ENCODE peak calls at places on chromosomes 12 and 14, in four cellular contexts. One of them, this sample, is unnamed.

GRCh38 chr12:62724947-62725447 is 210.0 kb downstream of the PPM1H start:
- DNase-seq in IMR-90: peak
- DNase-seq in H9: peak
- DNase-seq in mesendoderm: peak
- DNase-seq in this sample: peak

GRCh38 chr14:98684486-98684885 is 587.5 kb downstream of the BCL11B start:
- DNase-seq in mesendoderm: no peak
- DNase-seq in IMR-90: no peak
- DNase-seq in H9: no peak
- DNase-seq in this sample: no peak

GRCh38 chr14:101876539-101876938 is 87.8 kb upstream of the DYNC1H1 start:
- DNase-seq in H9: no peak
- DNase-seq in mesendoderm: no peak
- DNase-seq in IMR-90: peak
- DNase-seq in this sample: peak

GRCh38 chr12:132874175-132874574 is 13.2 kb downstream of the CHFR start:
- DNase-seq in mesendoderm: no peak
- DNase-seq in IMR-90: no peak
- DNase-seq in H9: no peak
- DNase-seq in this sample: no peak

GRCh38 chr14:56650075-56650474 is 70.5 kb downstream of the TMEM260 start:
- DNase-seq in H9: no peak
- DNase-seq in mesendoderm: no peak
- DNase-seq in IMR-90: no peak
- DNase-seq in this sample: no peak

GRCh38 chr14:101351769-101352168 is 209.5 kb upstream of the DIO3 start:
- DNase-seq in IMR-90: no peak
- DNase-seq in mesendoderm: no peak
- DNase-seq in H9: no peak
- DNase-seq in this sample: no peak

GRCh38 chr14:75441731-75442130 is 13.9 kb downstream of the JDP2 start:
- DNase-seq in IMR-90: no peak
- DNase-seq in mesendoderm: peak
- DNase-seq in H9: peak
- DNase-seq in this sample: no peak

GRCh38 chr12:116878567-116879508 is 2.4 kb downstream of the HRK start:
- DNase-seq in mesendoderm: peak
- DNase-seq in H9: peak
- DNase-seq in IMR-90: no peak
- DNase-seq in this sample: peak

GRCh38 chr14:64788706-64789105 is 84.5 kb downstream of the PLEKHG3 start:
- DNase-seq in IMR-90: peak
- DNase-seq in H9: no peak
- DNase-seq in mesendoderm: no peak
- DNase-seq in this sample: peak

GRCh38 chr14:102591372-102591943 is 991 bp upstream of the RCOR1 start:
- DNase-seq in H9: no peak
- DNase-seq in mesendoderm: no peak
- DNase-seq in IMR-90: peak
- DNase-seq in this sample: peak

GRCh38 chr12:69621551-69621950 is 10.8 kb upstream of the LRRC10 start:
- DNase-seq in mesendoderm: no peak
- DNase-seq in IMR-90: no peak
- DNase-seq in H9: no peak
- DNase-seq in this sample: no peak

GRCh38 chr14:56160058-56160457 is 41.8 kb downstream of the PELI2 start:
- DNase-seq in IMR-90: no peak
- DNase-seq in mesendoderm: no peak
- DNase-seq in H9: no peak
- DNase-seq in this sample: no peak

GRCh38 chr12:64450057-64450640 is 1.8 kb upstream of the TBK1 start:
- DNase-seq in mesendoderm: no peak
- DNase-seq in H9: no peak
- DNase-seq in IMR-90: no peak
- DNase-seq in this sample: no peak

GRCh38 chr12:11877869-11878780 is 192.6 kb upstream of the BCL2L14 start:
- DNase-seq in IMR-90: peak
- DNase-seq in H9: no peak
- DNase-seq in mesendoderm: peak
- DNase-seq in this sample: peak

GRCh38 chr12:52407918-52408317 is 1.8 kb upstream of the KRT82 start:
- DNase-seq in H9: no peak
- DNase-seq in IMR-90: no peak
- DNase-seq in mesendoderm: no peak
- DNase-seq in this sample: no peak

GRCh38 chr12:2212971-2213869 is 160.4 kb downstream of the CACNA1C start:
- DNase-seq in mesendoderm: peak
- DNase-seq in H9: no peak
- DNase-seq in IMR-90: no peak
- DNase-seq in this sample: peak

GRCh38 chr14:59301354-59301753 is 112.9 kb downstream of the DAAM1 start:
- DNase-seq in H9: no peak
- DNase-seq in mesendoderm: no peak
- DNase-seq in IMR-90: no peak
- DNase-seq in this sample: no peak

GRCh38 chr14:96126339-96126770 is 78.3 kb upstream of the BDKRB2 start:
- DNase-seq in H9: no peak
- DNase-seq in IMR-90: peak
- DNase-seq in mesendoderm: no peak
- DNase-seq in this sample: peak

GRCh38 chr14:67056684-67057083 is 132.6 kb upstream of the GARIN2 start:
- DNase-seq in H9: no peak
- DNase-seq in IMR-90: no peak
- DNase-seq in mesendoderm: no peak
- DNase-seq in this sample: no peak

GRCh38 chr14:63896278-63896720 is 43.5 kb downstream of the SYNE2 start:
- DNase-seq in mesendoderm: no peak
- DNase-seq in H9: no peak
- DNase-seq in IMR-90: peak
- DNase-seq in this sample: peak

DNA sequence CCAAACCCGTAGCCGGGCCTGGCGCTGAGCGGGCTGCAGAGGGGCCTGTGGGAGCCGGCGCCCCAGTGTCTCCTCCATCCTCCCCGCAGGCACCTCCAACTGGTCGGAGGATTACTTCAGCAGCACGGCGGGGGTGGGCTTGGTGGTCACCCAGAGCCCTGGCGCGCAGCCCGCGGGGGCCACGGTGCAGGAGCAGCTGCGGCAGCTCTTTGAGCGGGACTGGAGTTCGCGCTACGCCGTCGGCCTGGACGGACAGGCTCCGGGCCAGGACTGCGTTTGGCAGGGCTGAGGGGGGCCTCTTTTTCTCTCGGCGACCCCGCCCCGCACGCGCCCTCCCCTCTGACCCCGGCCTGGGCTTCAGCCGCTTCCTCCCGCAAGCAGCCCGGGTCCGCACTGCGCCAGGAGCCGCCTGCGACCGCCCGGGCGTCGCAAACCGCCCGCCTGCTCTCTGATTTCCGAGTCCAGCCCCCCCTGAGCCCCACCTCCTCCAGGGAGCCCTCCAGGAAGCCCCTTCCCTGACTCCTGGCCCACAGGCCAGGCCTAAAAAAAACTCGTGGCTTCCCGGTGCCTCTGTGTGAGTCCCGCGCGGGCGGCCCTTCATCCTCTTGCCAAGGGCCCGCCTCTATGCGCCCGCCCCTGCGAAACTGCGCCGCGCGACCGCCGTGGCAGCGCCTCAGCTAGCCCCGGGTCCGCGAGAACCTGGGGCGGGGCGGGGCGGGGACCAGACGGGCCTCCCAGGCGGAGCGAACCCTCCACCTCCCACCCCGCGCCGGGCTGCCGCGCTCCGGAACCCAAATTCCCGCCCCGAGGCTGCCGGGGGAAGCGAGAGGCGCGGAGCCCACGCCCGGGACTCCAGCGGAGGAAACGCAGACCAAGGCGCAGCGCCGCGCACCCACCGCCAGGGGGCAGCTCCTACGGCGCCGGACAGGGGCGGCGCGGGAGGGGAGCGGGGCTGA is 8.3 kb downstream of the PLD4 start:
- DNase-seq in H9: peak
- DNase-seq in IMR-90: peak
- DNase-seq in mesendoderm: peak
- DNase-seq in this sample: peak
- H2BK120ac ChIP-seq in H9: no peak
- H2BK120ac ChIP-seq in IMR-90: no peak
- H2BK120ac ChIP-seq in mesendoderm: no peak
- H2BK120ac ChIP-seq in this sample: peak

GRCh38 chr14:68791078-68791983 is 1.5 kb downstream of the ZFP36L1 start:
- DNase-seq in IMR-90: no peak
- DNase-seq in mesendoderm: peak
- DNase-seq in H9: no peak
- DNase-seq in this sample: peak

GRCh38 chr14:68792830-68793733 is at the start of gene ZFP36L1:
- DNase-seq in H9: peak
- DNase-seq in mesendoderm: peak
- DNase-seq in IMR-90: peak
- DNase-seq in this sample: peak

GRCh38 chr14:68793734-68794129 is 865 bp upstream of the ZFP36L1 start:
- DNase-seq in H9: no peak
- DNase-seq in IMR-90: no peak
- DNase-seq in mesendoderm: no peak
- DNase-seq in this sample: no peak

GRCh38 chr14:68790656-68791077 is 2.2 kb downstream of the ZFP36L1 start:
- DNase-seq in H9: no peak
- DNase-seq in IMR-90: no peak
- DNase-seq in mesendoderm: peak
- DNase-seq in this sample: no peak

GRCh38 chr14:68792022-68792829 is 641 bp downstream of the ZFP36L1 start:
- DNase-seq in mesendoderm: peak
- DNase-seq in H9: no peak
- DNase-seq in IMR-90: no peak
- DNase-seq in this sample: no peak
- H2BK120ac ChIP-seq in mesendoderm: peak
- H2BK120ac ChIP-seq in H9: peak
- H2BK120ac ChIP-seq in IMR-90: peak
- H2BK120ac ChIP-seq in this sample: peak

DNA sequence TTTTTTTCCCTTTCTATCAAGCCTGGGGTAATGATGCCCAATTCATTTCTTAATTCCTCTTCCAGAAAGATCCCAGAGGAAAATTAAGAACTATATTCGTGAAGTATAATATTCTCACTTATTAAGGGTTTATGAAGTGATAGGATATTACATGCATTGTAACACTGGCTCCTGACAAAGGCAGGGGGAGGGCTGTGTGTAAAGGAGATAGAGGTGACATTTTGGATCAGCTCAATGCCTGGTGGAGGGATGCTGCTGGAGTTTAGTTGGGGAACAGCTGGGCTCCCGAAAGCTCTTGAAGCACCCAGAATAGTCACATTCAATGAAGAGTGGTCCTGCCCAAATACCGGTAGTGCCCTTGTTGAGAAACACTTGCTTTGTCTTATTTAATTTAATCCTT is 774 bp downstream of the SERPINA11 start:
- DNase-seq in IMR-90: no peak
- DNase-seq in mesendoderm: no peak
- DNase-seq in H9: no peak
- DNase-seq in this sample: no peak
- H2BK120ac ChIP-seq in IMR-90: no peak
- H2BK120ac ChIP-seq in mesendoderm: no peak
- H2BK120ac ChIP-seq in H9: no peak
- H2BK120ac ChIP-seq in this sample: no peak

GRCh38 chr14:105331575-105332351 is 17.2 kb downstream of the PACS2 start:
- DNase-seq in mesendoderm: no peak
- DNase-seq in H9: no peak
- DNase-seq in IMR-90: no peak
- DNase-seq in this sample: no peak

GRCh38 chr14:105330491-105330895 is 15.9 kb downstream of the PACS2 start:
- DNase-seq in IMR-90: peak
- DNase-seq in H9: no peak
- DNase-seq in mesendoderm: no peak
- DNase-seq in this sample: peak

GRCh38 chr14:105328070-105328677 is 13.6 kb downstream of the PACS2 start:
- DNase-seq in mesendoderm: no peak
- DNase-seq in IMR-90: no peak
- DNase-seq in H9: no peak
- DNase-seq in this sample: no peak

GRCh38 chr14:105328678-105329390 is 14.3 kb downstream of the PACS2 start:
- DNase-seq in mesendoderm: no peak
- DNase-seq in H9: no peak
- DNase-seq in IMR-90: no peak
- DNase-seq in this sample: no peak

DNA sequence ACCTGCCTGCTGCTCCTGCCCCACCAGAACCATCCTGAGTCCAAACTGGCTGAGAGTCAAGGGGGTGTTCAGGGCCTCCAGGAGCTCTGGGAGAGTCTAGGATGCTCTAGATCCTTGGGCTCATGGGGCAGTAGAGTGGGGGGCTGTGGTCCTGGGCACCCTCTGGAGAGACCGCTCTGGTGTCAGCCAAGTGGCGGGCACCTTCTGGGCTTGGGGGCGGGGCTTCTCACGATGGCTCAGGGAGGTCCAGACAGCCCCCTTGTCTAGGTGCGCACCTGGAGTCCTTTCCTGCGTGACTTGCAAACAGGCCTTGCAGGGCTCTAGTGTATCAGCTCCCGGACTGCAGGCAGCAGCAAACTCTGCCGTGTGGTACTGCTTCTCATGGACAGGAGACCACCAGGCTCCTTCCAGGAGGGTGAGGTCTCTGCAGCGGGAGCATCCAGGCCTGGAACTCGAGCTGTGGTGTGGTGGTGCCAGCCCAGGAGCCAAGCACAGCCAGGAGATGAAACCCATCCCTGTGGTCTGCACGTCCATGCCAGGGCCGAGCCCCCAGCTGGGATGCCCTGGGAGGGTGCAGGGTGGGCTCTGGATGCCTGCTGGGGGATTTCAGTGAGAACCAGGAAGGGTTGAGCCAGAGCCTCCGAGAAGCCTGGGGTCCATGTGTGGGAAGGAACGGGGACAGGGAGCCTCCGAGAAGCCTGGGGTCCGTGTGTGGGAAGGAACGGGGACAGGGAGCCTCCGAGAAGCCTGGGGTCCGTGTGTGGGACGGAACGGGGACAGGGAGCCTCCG is 15.1 kb downstream of the PACS2 start:
- DNase-seq in H9: no peak
- DNase-seq in mesendoderm: no peak
- DNase-seq in IMR-90: no peak
- DNase-seq in this sample: no peak
- H2BK120ac ChIP-seq in H9: no peak
- H2BK120ac ChIP-seq in mesendoderm: no peak
- H2BK120ac ChIP-seq in IMR-90: no peak
- H2BK120ac ChIP-seq in this sample: no peak

GRCh38 chr12:108729612-108730336 is 1.5 kb downstream of the CORO1C start:
- DNase-seq in IMR-90: no peak
- DNase-seq in mesendoderm: no peak
- DNase-seq in H9: peak
- DNase-seq in this sample: peak
- H2BK120ac ChIP-seq in IMR-90: peak
- H2BK120ac ChIP-seq in mesendoderm: no peak
- H2BK120ac ChIP-seq in H9: no peak
- H2BK120ac ChIP-seq in this sample: no peak

GRCh38 chr14:71812693-71813092 is 119.5 kb upstream of the RGS6 start:
- DNase-seq in H9: no peak
- DNase-seq in IMR-90: no peak
- DNase-seq in mesendoderm: no peak
- DNase-seq in this sample: no peak
- H2BK120ac ChIP-seq in H9: no peak
- H2BK120ac ChIP-seq in IMR-90: peak
- H2BK120ac ChIP-seq in mesendoderm: no peak
- H2BK120ac ChIP-seq in this sample: no peak

GRCh38 chr12:13127476-13127875 is 24.0 kb upstream of the GSG1 start:
- DNase-seq in mesendoderm: no peak
- DNase-seq in IMR-90: no peak
- DNase-seq in H9: no peak
- DNase-seq in this sample: no peak
- H2BK120ac ChIP-seq in mesendoderm: no peak
- H2BK120ac ChIP-seq in IMR-90: no peak
- H2BK120ac ChIP-seq in H9: no peak
- H2BK120ac ChIP-seq in this sample: no peak

GRCh38 chr12:1197264-1198018 is 206.4 kb downstream of the ERC1 start:
- DNase-seq in mesendoderm: no peak
- DNase-seq in IMR-90: peak
- DNase-seq in H9: no peak
- DNase-seq in this sample: peak
- H2BK120ac ChIP-seq in mesendoderm: no peak
- H2BK120ac ChIP-seq in IMR-90: no peak
- H2BK120ac ChIP-seq in H9: no peak
- H2BK120ac ChIP-seq in this sample: no peak